ENCODE peak calls at places on chromosomes 7 and 10, in eight cellular contexts. R, Q, O, A, W, Z, M and F are unnamed samples.

GRCh38 chr10:130111848-130112180 is 1.2 kb upstream of the C10orf143 start:
- DNase-seq in R (peak; percentile 56), Q (no peak), O (no peak), A (no peak), W (no peak), Z (no peak), M (no peak), F (no peak)

GRCh38 chr7:22823142-22823497 is 471 bp upstream of the TOMM7 start:
- DNase-seq in R (peak; percentile 20), Q (no peak), O (no peak), A (no peak), W (no peak), Z (no peak), M (no peak), F (no peak)

GRCh38 chr10:114458955-114459354 is 54.7 kb upstream of the AFAP1L2 start:
- DNase-seq in R (peak; percentile 24), Q (peak; percentile 40), O (no peak), A (peak; percentile 25), W (peak; percentile 34), Z (no peak), M (no peak), F (peak; percentile 41)

GRCh38 chr10:114543456-114543855 is 114.6 kb downstream of the ABLIM1 start:
- DNase-seq in R (peak; percentile 23), Q (no peak), O (no peak), A (no peak), W (no peak), Z (no peak), M (no peak), F (no peak)

GRCh38 chr10:28853195-28853594 is 175.9 kb downstream of the BAMBI start:
- DNase-seq in R (no peak), Q (no peak), O (no peak), A (no peak), W (no peak), Z (no peak), M (no peak), F (peak; percentile 63)

GRCh38 chr10:111035542-111035941 is 41.3 kb upstream of the ADRA2A start:
- DNase-seq in R (no peak), Q (no peak), O (no peak), A (no peak), W (no peak), Z (no peak), M (no peak), F (no peak)

GRCh38 chr10:110529596-110530011 is 31.9 kb downstream of the DUSP5 start:
- DNase-seq in R (peak; percentile 9), Q (no peak), O (no peak), A (no peak), W (no peak), Z (no peak), M (no peak), F (no peak)

GRCh38 chr7:100465702-100466311 is 1.7 kb upstream of the SPACDR start:
- DNase-seq in R (peak; percentile 22), Q (no peak), O (no peak), A (peak; percentile 89), W (no peak), Z (peak; percentile 86), M (no peak), F (peak; percentile 87)

GRCh38 chr10:125153693-125154490 is 6.5 kb downstream of the CTBP2 start:
- DNase-seq in R (no peak), Q (no peak), O (no peak), A (no peak), W (no peak), Z (no peak), M (no peak), F (no peak)

GRCh38 chr10:69815099-69815498 is 13.4 kb downstream of the COL13A1 start:
- DNase-seq in R (no peak), Q (no peak), O (no peak), A (no peak), W (no peak), Z (no peak), M (no peak), F (no peak)

GRCh38 chr10:70617798-70618568 is 15.4 kb upstream of the PRF1 start:
- DNase-seq in R (no peak), Q (no peak), O (no peak), A (peak; percentile 35), W (no peak), Z (peak; percentile 16), M (no peak), F (no peak)

GRCh38 chr10:72331575-72332422 is 22.9 kb downstream of the DNAJB12 start:
- DNase-seq in R (peak; percentile 93), Q (peak; percentile 96), O (peak; percentile 87), A (peak; percentile 68), W (peak; percentile 94), Z (peak; percentile 93), M (peak; percentile 84), F (peak; percentile 97)

GRCh38 chr7:47336178-47337020 is 245.5 kb downstream of the TNS3 start:
- DNase-seq in R (no peak), Q (no peak), O (no peak), A (peak; percentile 47), W (no peak), Z (no peak), M (no peak), F (peak; percentile 50)

GRCh38 chr7:157738064-157738460 is 401.3 kb downstream of the DNAJB6 start:
- DNase-seq in R (no peak), Q (no peak), O (no peak), A (no peak), W (no peak), Z (no peak), M (no peak), F (no peak)

GRCh38 chr10:9824546-9825164 is 1193.0 kb upstream of the CELF2 start:
- DNase-seq in R (no peak), Q (no peak), O (no peak), A (no peak), W (no peak), Z (no peak), M (no peak), F (no peak)

GRCh38 chr7:116863168-116863670 is 832 bp downstream of the CAPZA2 start:
- DNase-seq in R (peak; percentile 23), Q (no peak), O (no peak), A (no peak), W (peak; percentile 27), Z (peak; percentile 65), M (no peak), F (peak; percentile 28)

GRCh38 chr7:111735661-111736323 is 173.5 kb upstream of the IMMP2L start:
- DNase-seq in R (peak; percentile 62), Q (peak; percentile 42), O (peak; percentile 22), A (peak; percentile 48), W (peak; percentile 59), Z (peak; percentile 82), M (peak; percentile 37), F (peak; percentile 79)

GRCh38 chr7:106839511-106839910 is 25.6 kb upstream of the PIK3CG start:
- DNase-seq in R (no peak), Q (no peak), O (no peak), A (no peak), W (no peak), Z (no peak), M (no peak), F (no peak)

GRCh38 chr7:51139796-51140195 is 176.8 kb downstream of the COBL start:
- DNase-seq in R (no peak), Q (no peak), O (no peak), A (no peak), W (no peak), Z (no peak), M (no peak), F (no peak)

GRCh38 chr7:100407285-100408180 is 21.0 kb downstream of the ZCWPW1 start:
- DNase-seq in R (peak; percentile 83), Q (no peak), O (peak; percentile 11), A (no peak), W (peak; percentile 54), Z (peak; percentile 22), M (peak; percentile 21), F (peak; percentile 54)

GRCh38 chr10:62046522-62047239 is 145.2 kb downstream of the ARID5B start:
- DNase-seq in R (peak; percentile 50), Q (peak; percentile 37), O (no peak), A (no peak), W (no peak), Z (no peak), M (peak; percentile 12), F (peak; percentile 42)

GRCh38 chr10:43979551-43979950 is 330.9 kb upstream of the ZNF32 start:
- DNase-seq in R (no peak), Q (no peak), O (no peak), A (no peak), W (no peak), Z (no peak), M (no peak), F (no peak)

GRCh38 chr10:3766046-3766761 is 18.8 kb downstream of the KLF6 start:
- DNase-seq in R (no peak), Q (no peak), O (no peak), A (no peak), W (no peak), Z (no peak), M (no peak), F (no peak)

GRCh38 chr7:144513332-144513731 is 109.8 kb upstream of the NOBOX start:
- DNase-seq in R (no peak), Q (no peak), O (no peak), A (no peak), W (no peak), Z (peak; percentile 69), M (no peak), F (peak; percentile 23)

GRCh38 chr10:28533571-28534304 is 820 bp downstream of the WAC start:
- DNase-seq in R (peak; percentile 73), Q (peak; percentile 31), O (peak; percentile 62), A (peak; percentile 35), W (peak; percentile 78), Z (peak; percentile 39), M (peak; percentile 65), F (peak; percentile 69)

GRCh38 chr10:124727389-124727960 is 16.7 kb downstream of the FAM53B start:
- DNase-seq in R (no peak), Q (no peak), O (no peak), A (no peak), W (no peak), Z (no peak), M (no peak), F (peak; percentile 49)

GRCh38 chr7:156147104-156147503 is 334.8 kb upstream of the SHH start:
- DNase-seq in R (no peak), Q (no peak), O (no peak), A (no peak), W (no peak), Z (no peak), M (no peak), F (no peak)

GRCh38 chr7:141431143-141431479 is 120.1 kb upstream of the AGK start:
- DNase-seq in R (no peak), Q (no peak), O (no peak), A (no peak), W (no peak), Z (no peak), M (no peak), F (no peak)

GRCh38 chr7:24979470-24979862 is 512 bp downstream of the OSBPL3 start:
- DNase-seq in R (peak; percentile 89), Q (peak; percentile 69), O (peak; percentile 73), A (peak; percentile 63), W (peak; percentile 89), Z (peak; percentile 40), M (peak; percentile 78), F (peak; percentile 27)

GRCh38 chr7:25752967-25753791 is 398.8 kb upstream of the NFE2L3 start:
- DNase-seq in R (no peak), Q (no peak), O (no peak), A (no peak), W (no peak), Z (no peak), M (no peak), F (no peak)

GRCh38 chr7:101436857-101437576 is 74.3 kb downstream of the COL26A1 start:
- DNase-seq in R (no peak), Q (no peak), O (no peak), A (peak; percentile 31), W (no peak), Z (no peak), M (no peak), F (peak; percentile 86)

GRCh38 chr7:36299882-36300341 is 89.8 kb upstream of the ANLN start:
- DNase-seq in R (no peak), Q (no peak), O (no peak), A (no peak), W (no peak), Z (no peak), M (no peak), F (no peak)

GRCh38 chr7:28355553-28356319 is 56.6 kb upstream of the CREB5 start:
- DNase-seq in R (no peak), Q (no peak), O (no peak), A (no peak), W (no peak), Z (peak; percentile 99), M (no peak), F (no peak)